ENCODE peak calls at places on chromosomes 11 and 22, in eight cellular contexts. I is activated CD8-positive, alpha-beta T cell treated with anti-CD3 and anti-CD28 coated beads for 36 hours; Z is CD4-positive, alpha-beta T cell; X is upper lobe of left lung; V is A549; N is uterus; T is pancreas; J is neural crest cell. H is an unnamed sample.

GRCh38 chr22:38320605-38321402 is 3.6 kb upstream of the CSNK1E start:
- DNase-seq in I (no peak), Z (no peak), X (no peak), V (no peak), N (no peak), T (no peak), J (no peak), H (no peak)

GRCh38 chr11:736431-736830 is 10.8 kb upstream of the TALDO1 start:
- DNase-seq in I (no peak), Z (no peak), X (no peak), V (no peak), N (no peak), T (no peak), J (no peak), H (no peak)

GRCh38 chr22:46007848-46008261 is 30.9 kb upstream of the WNT7B start:
- DNase-seq in I (no peak), Z (no peak), X (peak; percentile 59), V (no peak), N (peak; percentile 93), T (peak; percentile 71), J (no peak), H (no peak)

GRCh38 chr11:32671051-32671450 is 87.4 kb downstream of the EIF3M start:
- DNase-seq in I (no peak), Z (no peak), X (no peak), V (no peak), N (no peak), T (no peak), J (no peak), H (no peak)

GRCh38 chr22:27581688-27582087 is 219.9 kb downstream of the MN1 start:
- DNase-seq in I (no peak), Z (no peak), X (peak; percentile 41), V (no peak), N (peak; percentile 77), T (no peak), J (no peak), H (no peak)

GRCh38 chr11:32888805-32889204 is 3.8 kb upstream of the QSER1 start:
- DNase-seq in I (no peak), Z (no peak), X (no peak), V (no peak), N (no peak), T (no peak), J (no peak), H (no peak)

GRCh38 chr22:31530816-31531180 is 34.5 kb downstream of the SFI1 start:
- DNase-seq in I (no peak), Z (no peak), X (no peak), V (no peak), N (no peak), T (no peak), J (no peak), H (no peak)

GRCh38 chr22:38352436-38352835 is 35.2 kb upstream of the CSNK1E start:
- DNase-seq in I (no peak), Z (no peak), X (no peak), V (no peak), N (no peak), T (no peak), J (no peak), H (no peak)

GRCh38 chr11:2772544-2773031 is 72.8 kb upstream of the KCNQ1OT1 start:
- DNase-seq in I (peak; percentile 79), Z (no peak), X (peak; percentile 10), V (no peak), N (peak; percentile 10), T (no peak), J (no peak), H (no peak)

GRCh38 chr22:27133951-27134664 is 476.7 kb downstream of the MIAT start:
- DNase-seq in I (peak; percentile 47), Z (no peak), X (peak; percentile 39), V (peak; percentile 73), N (peak; percentile 51), T (no peak), J (no peak), H (no peak)

GRCh38 chr11:126422446-126422845 is 67.0 kb downstream of the ST3GAL4 start:
- DNase-seq in I (no peak), Z (no peak), X (no peak), V (no peak), N (no peak), T (no peak), J (no peak), H (no peak)

DNA sequence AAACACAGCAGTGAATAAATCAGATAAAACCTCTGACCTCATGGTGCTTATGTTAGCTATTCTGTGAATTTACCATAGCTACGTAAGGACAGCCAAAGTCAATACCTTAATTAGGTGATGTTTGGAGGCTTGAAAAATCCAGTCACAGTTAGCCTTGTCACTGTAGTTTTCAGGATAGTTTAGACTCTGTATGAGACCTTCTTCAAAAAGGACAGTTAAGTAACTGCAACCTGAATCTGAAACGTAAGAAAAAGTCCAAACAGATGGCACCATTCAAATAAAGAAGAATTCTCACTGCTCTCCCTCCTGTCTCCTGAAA is 11.4 kb downstream of the OVCH2 start:
- DNase-seq in I (no peak), Z (no peak), X (no peak), V (no peak), N (no peak), T (no peak), J (no peak), H (no peak)
- TF ChIP-seq CTCF in I (no peak), Z (no peak), X (no peak), V (no peak), N (no peak), T (no peak), J (no peak), H (no peak)

DNA sequence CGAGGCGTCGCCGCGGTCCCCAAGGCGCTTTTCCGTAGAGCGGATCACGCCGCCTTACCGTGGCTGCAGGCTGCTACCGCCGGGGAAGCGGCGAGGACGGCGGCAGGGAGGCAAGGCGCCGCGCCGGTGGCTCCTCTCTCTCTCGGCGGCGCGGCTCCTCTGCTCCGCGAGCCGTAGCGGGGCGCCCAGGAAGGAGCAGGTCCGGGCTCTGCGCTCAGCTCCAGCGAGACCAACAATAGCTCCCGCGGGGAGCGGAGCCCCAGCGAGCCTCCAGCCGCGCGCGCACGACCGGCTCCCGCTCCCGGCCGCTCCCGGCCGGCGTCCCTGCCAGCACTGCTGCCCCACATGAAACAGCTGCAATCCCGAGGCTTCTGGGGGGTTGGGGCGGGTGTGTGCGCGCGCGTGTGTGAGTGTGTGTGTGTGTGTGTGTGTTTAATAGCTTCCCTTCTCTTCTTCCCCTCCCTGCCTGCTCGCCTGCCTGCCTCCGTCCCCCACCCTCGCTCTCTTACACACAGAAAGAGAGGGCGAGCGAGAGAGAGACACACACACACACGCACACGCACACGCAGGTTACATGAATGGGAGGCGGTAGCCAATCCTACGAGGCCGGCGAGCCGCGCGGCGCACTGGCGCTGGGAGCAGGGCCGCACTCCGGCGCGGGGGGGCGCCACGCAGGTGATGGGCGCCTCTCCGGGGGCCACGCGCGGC is at the start of gene TENM4:
- DNase-seq in I (peak; percentile 4), Z (no peak), X (peak; percentile 21), V (peak; percentile 28), N (peak; percentile 72), T (peak; percentile 25), J (peak; percentile 65), H (peak; percentile 24)
- TF ChIP-seq CTCF in I (no peak), Z (no peak), X (peak; percentile 15), V (no peak), N (no peak), T (no peak), J (peak; percentile 61), H (no peak)

DNA sequence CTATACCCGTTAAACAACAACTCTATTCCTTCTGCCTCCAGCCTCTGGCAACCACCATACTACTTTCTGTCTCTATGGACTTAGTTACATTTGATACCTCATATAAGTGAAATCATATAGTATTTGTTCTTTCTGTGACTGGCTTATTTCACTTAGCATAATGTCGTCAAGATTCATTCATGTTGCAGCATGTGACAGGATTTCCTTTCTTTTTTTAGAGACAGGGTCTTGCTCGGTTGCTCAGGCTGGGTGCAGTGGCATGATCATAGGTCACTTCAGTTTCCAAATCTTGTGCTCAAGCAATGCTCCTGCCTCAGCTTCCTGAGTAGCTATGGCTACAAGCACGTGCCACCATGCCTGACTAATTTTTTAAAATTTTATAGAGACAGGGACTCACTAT is 29.4 kb upstream of the SORL1 start:
- DNase-seq in I (no peak), Z (no peak), X (no peak), V (no peak), N (no peak), T (no peak), J (no peak), H (no peak)
- TF ChIP-seq CTCF in I (no peak), Z (no peak), X (no peak), V (no peak), N (no peak), T (no peak), J (no peak), H (no peak)

GRCh38 chr11:9092846-9093778 is 1.7 kb upstream of the SCUBE2 start:
- DNase-seq in I (no peak), Z (no peak), X (no peak), V (peak; percentile 18), N (no peak), T (no peak), J (no peak), H (no peak)
- TF ChIP-seq CTCF in I (no peak), Z (no peak), X (peak; percentile 10), V (peak; percentile 46), N (no peak), T (no peak), J (peak; percentile 25), H (no peak)